ENCODE peak calls at places on chromosomes 1 and 21, in nine cellular contexts. E is colonic mucosa, N is astrocyte, Q is astrocyte of the spinal cord, J is body of pancreas, R is mammary epithelial cell, A is cardiac muscle cell, W is ovary, V is upper lobe of right lung. D is an unnamed sample.
A peak's percentile ranks its signal among the peaks of the same experiment; 100 is the strongest.

GRCh38 chr1:10909697-10910489 is 102.6 kb upstream of the TARDBP start:
- DNase-seq in Q (no peak), V (peak; percentile 90), N (no peak), J (peak; percentile 58), R (peak; percentile 27), A (peak; percentile 22), W (no peak), E (peak; percentile 73), D (peak; percentile 60)

GRCh38 chr1:147580200-147580557 is 38.9 kb downstream of the BCL9 start:
- DNase-seq in R (peak; percentile 46), V (no peak), J (no peak), Q (peak; percentile 59), E (no peak), W (no peak), N (peak; percentile 63), A (peak; percentile 34), D (no peak)

GRCh38 chr1:25196830-25197229 is 35.5 kb downstream of the SYF2 start:
- DNase-seq in J (no peak), R (no peak), A (no peak), E (no peak), V (no peak), W (no peak), N (no peak), Q (no peak), D (no peak)

GRCh38 chr1:56710646-56711045 is 65.5 kb downstream of the PRKAA2 start:
- DNase-seq in V (no peak), R (peak; percentile 56), N (peak; percentile 87), W (no peak), J (no peak), Q (peak; percentile 79), E (no peak), A (peak; percentile 48), D (peak; percentile 75)

GRCh38 chr1:201504799-201505504 is 2.0 kb downstream of the CSRP1 start:
- DNase-seq in R (no peak), Q (no peak), V (no peak), J (no peak), A (no peak), N (no peak), W (no peak), E (no peak), D (peak; percentile 16)

GRCh38 chr1:226656601-226657277 is 82.3 kb downstream of the ITPKB start:
- DNase-seq in W (no peak), A (peak; percentile 69), E (peak; percentile 64), N (peak; percentile 90), Q (peak; percentile 83), J (peak; percentile 93), R (peak; percentile 90), V (no peak), D (peak; percentile 91)

GRCh38 chr1:114342376-114342775 is 168.6 kb downstream of the TRIM33 start:
- DNase-seq in R (no peak), A (no peak), E (no peak), Q (no peak), J (no peak), N (no peak), V (no peak), W (no peak), D (no peak)

GRCh38 chr1:78469561-78469960 is 21.2 kb upstream of the PTGFR start:
- DNase-seq in J (no peak), E (no peak), Q (no peak), R (no peak), A (no peak), V (no peak), W (no peak), N (no peak), D (no peak)

GRCh38 chr1:53732409-53732808 is 6.6 kb downstream of the GLIS1 start:
- DNase-seq in N (no peak), R (no peak), J (no peak), A (no peak), W (no peak), Q (no peak), V (no peak), E (no peak), D (no peak)

GRCh38 chr1:185238447-185238846 is 78.6 kb downstream of the IVNS1ABP start:
- DNase-seq in N (peak; percentile 9), V (no peak), Q (peak; percentile 14), W (no peak), E (no peak), A (peak; percentile 41), R (no peak), J (no peak), D (peak; percentile 24)

GRCh38 chr1:180571060-180571831 is 12.5 kb downstream of the OVAAL start:
- DNase-seq in V (no peak), N (peak; percentile 77), A (no peak), Q (peak; percentile 23), E (no peak), W (no peak), R (peak; percentile 64), J (no peak), D (peak; percentile 74)

GRCh38 chr1:216293673-216294072 is 129.6 kb downstream of the USH2A start:
- DNase-seq in A (no peak), J (no peak), E (no peak), Q (peak; percentile 33), N (peak; percentile 16), W (no peak), V (no peak), R (peak; percentile 9), D (peak; percentile 60)

GRCh38 chr1:100734716-100735115 is 15.2 kb downstream of the VCAM1 start:
- DNase-seq in E (no peak), R (peak; percentile 11), V (no peak), W (no peak), Q (peak; percentile 49), A (peak; percentile 81), J (no peak), N (peak; percentile 97), D (peak; percentile 15)

GRCh38 chr1:86207323-86207722 is 50.8 kb upstream of the COL24A1 start:
- DNase-seq in E (no peak), W (no peak), R (peak; percentile 42), A (peak; percentile 92), J (no peak), V (no peak), Q (peak; percentile 92), N (peak; percentile 96), D (peak; percentile 87)

GRCh38 chr21:46394819-46395152 is 63.9 kb upstream of the DIP2A start:
- DNase-seq in R (no peak), J (no peak), V (no peak), W (no peak), Q (no peak), N (no peak), A (no peak), E (no peak), D (no peak)

GRCh38 chr1:41627491-41628280 is 143.2 kb upstream of the EDN2 start:
- DNase-seq in N (no peak), V (no peak), R (no peak), W (no peak), A (no peak), E (no peak), Q (no peak), J (no peak), D (peak; percentile 19)

GRCh38 chr1:168004531-168004930 is 67.7 kb upstream of the MPC2 start:
- DNase-seq in R (no peak), N (no peak), E (no peak), V (no peak), A (no peak), W (no peak), Q (no peak), J (no peak), D (no peak)

GRCh38 chr1:13550663-13551062 is 33.0 kb upstream of the PDPN start:
- DNase-seq in E (no peak), A (peak; percentile 7), Q (no peak), W (no peak), J (no peak), R (no peak), V (no peak), N (no peak), D (no peak)

GRCh38 chr1:217482356-217483102 is 148.4 kb downstream of the GPATCH2 start:
- DNase-seq in J (no peak), W (no peak), E (no peak), N (peak; percentile 97), A (peak; percentile 78), V (no peak), Q (peak; percentile 86), R (peak; percentile 82), D (peak; percentile 78)

GRCh38 chr1:156707486-156708244 is 2.3 kb upstream of the CRABP2 start:
- DNase-seq in Q (no peak), R (no peak), E (no peak), N (no peak), V (no peak), A (peak; percentile 71), J (no peak), W (no peak), D (no peak)
- H3K4me3 ChIP-seq in Q (no peak overlapping the region), R (no peak overlapping the region), E (no peak overlapping the region), N (no peak overlapping the region), V (no peak overlapping the region), A (no peak overlapping the region), J (no peak overlapping the region), W (no peak overlapping the region), D (no peak overlapping the region)

DNA sequence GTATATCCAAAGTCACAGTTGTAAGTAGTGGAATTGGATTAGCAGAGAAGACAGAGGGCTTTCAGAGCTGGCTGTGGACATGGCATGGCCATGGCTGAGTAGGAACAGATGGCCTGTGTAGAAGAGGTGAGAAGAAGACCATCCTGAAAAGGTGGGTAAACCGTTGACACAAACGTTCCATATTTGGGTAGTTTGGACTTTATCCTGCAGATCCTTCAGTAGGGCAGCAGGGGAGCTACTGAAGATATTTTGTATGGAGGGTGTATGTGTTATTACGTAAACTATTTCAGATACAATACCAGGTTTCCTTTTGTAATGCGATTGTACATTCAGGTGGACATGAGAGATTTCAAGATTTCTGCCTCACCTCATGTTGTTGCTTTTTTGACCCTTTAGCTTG is 1.6 kb downstream of the UTP11 start:
- DNase-seq in R (no peak), A (peak; percentile 27), E (no peak), J (no peak), N (no peak), Q (no peak), V (no peak), W (no peak), D (no peak)
- TF ChIP-seq CTCF in R (peak; percentile 17), A (peak; percentile 17), E (no peak), J (no peak), N (peak; percentile 9), Q (no peak), V (no peak), W (no peak), D (peak; percentile 5)

GRCh38 chr1:21906173-21907078 is 30.7 kb downstream of the HSPG2 start:
- DNase-seq in Q (no peak), J (no peak), V (peak; percentile 72), E (peak; percentile 56), W (peak; percentile 84), R (no peak), A (peak; percentile 90), N (no peak), D (peak; percentile 56)
- H3K4me3 ChIP-seq in Q (no peak overlapping the region), J (no peak overlapping the region), V (no peak overlapping the region), E (no peak overlapping the region), W (no peak overlapping the region), R (no peak overlapping the region), A (no peak overlapping the region), N (no peak overlapping the region), D (no peak overlapping the region)

DNA sequence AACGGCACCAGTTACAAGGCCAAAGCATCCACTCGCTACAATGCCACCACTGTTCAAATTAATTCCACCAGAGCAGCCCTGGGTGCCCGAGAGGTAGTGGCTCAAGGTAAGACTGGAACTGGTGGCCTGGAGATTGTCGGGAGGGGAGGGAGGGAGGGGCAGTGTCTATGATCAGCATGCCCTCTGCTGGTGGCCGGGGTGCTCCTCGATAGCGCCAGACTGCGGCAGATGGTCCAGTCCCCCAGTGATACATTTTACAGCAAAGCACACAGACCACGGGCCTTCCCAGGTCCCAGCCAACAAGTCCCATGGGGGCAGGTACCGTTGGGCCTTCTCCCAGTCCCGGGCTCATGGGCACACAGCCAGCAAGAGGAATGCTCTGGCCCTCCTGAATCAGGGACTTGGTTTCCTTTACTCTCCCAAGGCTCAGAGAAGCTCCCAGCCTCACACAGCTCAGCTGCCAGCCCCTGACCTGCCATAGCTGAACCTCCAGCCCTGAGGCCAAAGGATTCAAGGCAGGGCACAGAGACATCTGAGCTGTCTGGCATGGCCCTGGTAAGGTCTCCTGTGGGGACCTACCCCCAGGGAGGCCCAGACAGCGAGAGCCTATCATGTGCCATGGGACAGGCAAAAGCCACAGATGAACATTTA is 15.3 kb downstream of the ACOT7 start:
- DNase-seq in J (no peak), E (no peak), R (no peak), Q (no peak), A (no peak), N (no peak), V (no peak), W (no peak), D (no peak)
- TF ChIP-seq CTCF in J (no peak), E (no peak), R (no peak), Q (peak; percentile 6), A (peak; percentile 8), N (no peak), V (no peak), W (no peak), D (no peak)

D was measured in epithelial cell of esophagus.